ENCODE peak calls at places on chromosomes 2 and 18, in ten cellular contexts. Y is ovary; S is fibroblast of lung; H is activated CD4-positive, alpha-beta T cell treated with anti-CD3 and anti-CD28 coated beads, Interleukin-2, amount 50 U/mL, for 4 hours; F is GM12864; K is HTR-8/SVneo; P is stimulated activated CD8-positive, alpha-beta memory T cell treated with anti-CD3 and anti-CD28 coated beads, Interleukin-15, amount 100 ng/mL, for 24 hours; T is uterus; O is dorsolateral prefrontal cortex; L is GM03348. C is an unnamed sample.

GRCh38 chr2:42424033-42424432 is 63.0 kb upstream of the COX7A2L start:
- DNase-seq in Y (no peak), S (peak; percentile 75), H (no peak), F (no peak), K (no peak), P (no peak), T (no peak), O (no peak), L (peak; percentile 39), C (no peak)

GRCh38 chr18:49399003-49399402 is 61.4 kb downstream of the DYM start:
- DNase-seq in Y (no peak), S (no peak), H (no peak), F (peak; percentile 22), K (no peak), P (no peak), T (no peak), O (no peak), L (peak; percentile 8), C (no peak)

GRCh38 chr18:56869189-56869777 is 218.1 kb downstream of the WDR7 start:
- DNase-seq in Y (no peak), S (peak; percentile 79), H (no peak), F (peak; percentile 37), K (peak; percentile 3), P (no peak), T (no peak), O (no peak), L (peak; percentile 44), C (peak; percentile 4)

GRCh38 chr2:240338274-240338673 is 97.2 kb upstream of the GPC1 start:
- DNase-seq in Y (no peak), S (no peak), H (no peak), F (no peak), K (no peak), P (no peak), T (no peak), O (no peak), L (no peak), C (no peak)

GRCh38 chr2:27078267-27079194 is at the start of gene EMILIN1:
- DNase-seq in Y (peak; percentile 92), S (peak; percentile 98), H (no peak), F (no peak), K (no peak), P (no peak), T (peak; percentile 96), O (no peak), L (peak; percentile 95), C (no peak)

GRCh38 chr18:42758851-42759250 is 356.6 kb downstream of the RIT2 start:
- DNase-seq in Y (no peak), S (peak; percentile 1), H (no peak), F (no peak), K (no peak), P (no peak), T (no peak), O (no peak), L (no peak), C (no peak)

GRCh38 chr2:215189393-215189792 is 51.0 kb upstream of the ABCA12 start:
- DNase-seq in Y (no peak), S (no peak), H (no peak), F (no peak), K (no peak), P (no peak), T (no peak), O (no peak), L (no peak), C (no peak)

GRCh38 chr2:69692424-69692823 is 48.9 kb upstream of the AAK1 start:
- DNase-seq in Y (no peak), S (peak; percentile 28), H (no peak), F (no peak), K (no peak), P (no peak), T (no peak), O (no peak), L (peak; percentile 68), C (no peak)

GRCh38 chr2:104033399-104033798 is 820.5 kb upstream of the POU3F3 start:
- DNase-seq in Y (no peak), S (no peak), H (no peak), F (no peak), K (no peak), P (no peak), T (no peak), O (no peak), L (no peak), C (no peak)

GRCh38 chr2:218405365-218406208 is 5.9 kb downstream of the CTDSP1 start:
- DNase-seq in Y (peak; percentile 72), S (no peak), H (no peak), F (no peak), K (no peak), P (no peak), T (peak; percentile 60), O (no peak), L (no peak), C (no peak)

GRCh38 chr2:14137643-14138042 is 494.9 kb upstream of the LRATD1 start:
- DNase-seq in Y (no peak), S (no peak), H (no peak), F (no peak), K (no peak), P (no peak), T (no peak), O (no peak), L (no peak), C (no peak)

GRCh38 chr2:69387770-69388481 is 899 bp upstream of the GFPT1 start:
- DNase-seq in Y (no peak), S (peak; percentile 11), H (no peak), F (no peak), K (no peak), P (no peak), T (peak; percentile 18), O (no peak), L (no peak), C (no peak)

GRCh38 chr2:153939124-153939796 is 67.5 kb downstream of the GALNT13 start:
- DNase-seq in Y (no peak), S (no peak), H (no peak), F (no peak), K (no peak), P (no peak), T (no peak), O (no peak), L (no peak), C (no peak)

GRCh38 chr2:176830362-176830761 is 382.2 kb upstream of the HNRNPA3 start:
- DNase-seq in Y (no peak), S (no peak), H (no peak), F (no peak), K (no peak), P (no peak), T (no peak), O (no peak), L (no peak), C (peak; percentile 15)

GRCh38 chr2:127014630-127015029 is 92.3 kb downstream of the BIN1 start:
- DNase-seq in Y (no peak), S (peak; percentile 98), H (no peak), F (no peak), K (peak; percentile 31), P (no peak), T (no peak), O (no peak), L (peak; percentile 77), C (no peak)

C was measured in HuH-7.